ENCODE peak calls at places on chromosomes 13 and 19, in seven cellular contexts. One of them, this sample, is unnamed.
A peak's percentile ranks its signal among the peaks of the same experiment; 100 is the strongest.

GRCh38 chr19:6739884-6740588 is 556 bp downstream of the TRIP10 start:
- DNase-seq in dorsolateral prefrontal cortex: no peak
- DNase-seq in endodermal cell: peak; percentile 80
- DNase-seq in spleen: peak; percentile 82
- DNase-seq in PC-9: no peak
- DNase-seq in neural crest cell: peak; percentile 27
- DNase-seq in transverse colon: peak; percentile 54
- DNase-seq in this sample: peak; percentile 48

GRCh38 chr19:38924383-38924782 is 6.2 kb downstream of the SARS2 start:
- DNase-seq in dorsolateral prefrontal cortex: no peak
- DNase-seq in spleen: peak; percentile 62
- DNase-seq in neural crest cell: no peak
- DNase-seq in PC-9: no peak
- DNase-seq in endodermal cell: peak; percentile 21
- DNase-seq in transverse colon: no peak
- DNase-seq in this sample: no peak

GRCh38 chr13:103539265-103539664 is 473.0 kb upstream of the SLC10A2 start:
- DNase-seq in PC-9: no peak
- DNase-seq in neural crest cell: peak; percentile 9
- DNase-seq in dorsolateral prefrontal cortex: no peak
- DNase-seq in endodermal cell: peak; percentile 81
- DNase-seq in transverse colon: no peak
- DNase-seq in spleen: no peak
- DNase-seq in this sample: peak; percentile 56

GRCh38 chr13:89383891-89384290 is 1712.7 kb downstream of the SLITRK5 start:
- DNase-seq in transverse colon: no peak
- DNase-seq in neural crest cell: no peak
- DNase-seq in spleen: no peak
- DNase-seq in endodermal cell: no peak
- DNase-seq in PC-9: no peak
- DNase-seq in dorsolateral prefrontal cortex: no peak
- DNase-seq in this sample: no peak

GRCh38 chr13:99185606-99186005 is 15.0 kb upstream of the UBAC2 start:
- DNase-seq in endodermal cell: no peak
- DNase-seq in spleen: no peak
- DNase-seq in PC-9: no peak
- DNase-seq in transverse colon: no peak
- DNase-seq in dorsolateral prefrontal cortex: no peak
- DNase-seq in neural crest cell: no peak
- DNase-seq in this sample: no peak

GRCh38 chr19:33350538-33351309 is 22.8 kb upstream of the CEBPG start:
- DNase-seq in dorsolateral prefrontal cortex: no peak
- DNase-seq in neural crest cell: no peak
- DNase-seq in spleen: no peak
- DNase-seq in PC-9: no peak
- DNase-seq in transverse colon: no peak
- DNase-seq in endodermal cell: no peak
- DNase-seq in this sample: no peak

GRCh38 chr13:52925775-52926285 is 77.4 kb upstream of the PCDH8 start:
- DNase-seq in transverse colon: no peak
- DNase-seq in endodermal cell: no peak
- DNase-seq in neural crest cell: no peak
- DNase-seq in dorsolateral prefrontal cortex: no peak
- DNase-seq in spleen: no peak
- DNase-seq in PC-9: no peak
- DNase-seq in this sample: no peak

GRCh38 chr19:39031368-39032163 is 783 bp downstream of the FBXO27 start:
- DNase-seq in neural crest cell: peak; percentile 64
- DNase-seq in spleen: peak; percentile 86
- DNase-seq in transverse colon: peak; percentile 90
- DNase-seq in endodermal cell: peak; percentile 100
- DNase-seq in dorsolateral prefrontal cortex: peak; percentile 49
- DNase-seq in PC-9: peak; percentile 94
- DNase-seq in this sample: peak; percentile 97

GRCh38 chr19:41771410-41771809 is 16.1 kb downstream of the CEACAM6 start:
- DNase-seq in dorsolateral prefrontal cortex: no peak
- DNase-seq in spleen: no peak
- DNase-seq in transverse colon: no peak
- DNase-seq in neural crest cell: no peak
- DNase-seq in PC-9: no peak
- DNase-seq in endodermal cell: no peak
- DNase-seq in this sample: no peak

GRCh38 chr19:13799669-13800068 is 4.4 kb downstream of the ZSWIM4 start:
- DNase-seq in neural crest cell: no peak
- DNase-seq in transverse colon: no peak
- DNase-seq in endodermal cell: no peak
- DNase-seq in dorsolateral prefrontal cortex: no peak
- DNase-seq in spleen: peak; percentile 74
- DNase-seq in PC-9: no peak
- DNase-seq in this sample: no peak

GRCh38 chr19:3184847-3185481 is 766 bp upstream of the NCLN start:
- DNase-seq in spleen: peak; percentile 89
- DNase-seq in PC-9: peak; percentile 36
- DNase-seq in transverse colon: peak; percentile 73
- DNase-seq in dorsolateral prefrontal cortex: peak; percentile 68
- DNase-seq in neural crest cell: no peak
- DNase-seq in endodermal cell: no peak
- DNase-seq in this sample: peak; percentile 65

GRCh38 chr13:78137404-78138142 is 218.9 kb upstream of the EDNRB start:
- DNase-seq in spleen: no peak
- DNase-seq in transverse colon: no peak
- DNase-seq in neural crest cell: peak; percentile 35
- DNase-seq in endodermal cell: peak; percentile 81
- DNase-seq in dorsolateral prefrontal cortex: no peak
- DNase-seq in PC-9: no peak
- DNase-seq in this sample: peak; percentile 41

GRCh38 chr19:55005684-55006488 is 32.2 kb downstream of the GP6 start:
- DNase-seq in spleen: no peak
- DNase-seq in neural crest cell: peak; percentile 14
- DNase-seq in endodermal cell: peak; percentile 88
- DNase-seq in PC-9: peak; percentile 87
- DNase-seq in dorsolateral prefrontal cortex: no peak
- DNase-seq in transverse colon: no peak
- DNase-seq in this sample: peak; percentile 8

GRCh38 chr13:106595623-106596022 is 27.7 kb upstream of the ARGLU1 start:
- DNase-seq in endodermal cell: no peak
- DNase-seq in transverse colon: no peak
- DNase-seq in dorsolateral prefrontal cortex: no peak
- DNase-seq in neural crest cell: no peak
- DNase-seq in spleen: no peak
- DNase-seq in PC-9: no peak
- DNase-seq in this sample: no peak

GRCh38 chr13:114145256-114145655 is 12.8 kb upstream of the RASA3 start:
- DNase-seq in PC-9: no peak
- DNase-seq in neural crest cell: no peak
- DNase-seq in dorsolateral prefrontal cortex: no peak
- DNase-seq in spleen: no peak
- DNase-seq in endodermal cell: no peak
- DNase-seq in transverse colon: peak; percentile 6
- DNase-seq in this sample: no peak

GRCh38 chr13:108859202-108860012 is 230.0 kb downstream of the MYO16 start:
- DNase-seq in spleen: no peak
- DNase-seq in neural crest cell: no peak
- DNase-seq in endodermal cell: no peak
- DNase-seq in dorsolateral prefrontal cortex: no peak
- DNase-seq in PC-9: no peak
- DNase-seq in transverse colon: no peak
- DNase-seq in this sample: no peak

GRCh38 chr13:111346281-111346680 is 25.8 kb downstream of the TEX29 start:
- DNase-seq in spleen: no peak
- DNase-seq in endodermal cell: no peak
- DNase-seq in PC-9: no peak
- DNase-seq in neural crest cell: no peak
- DNase-seq in transverse colon: no peak
- DNase-seq in dorsolateral prefrontal cortex: no peak
- DNase-seq in this sample: no peak

GRCh38 chr13:111343186-111343805 is 22.9 kb downstream of the TEX29 start:
- DNase-seq in spleen: no peak
- DNase-seq in transverse colon: no peak
- DNase-seq in neural crest cell: no peak
- DNase-seq in dorsolateral prefrontal cortex: no peak
- DNase-seq in endodermal cell: no peak
- DNase-seq in PC-9: no peak
- DNase-seq in this sample: no peak

GRCh38 chr13:111345682-111346081 is 25.2 kb downstream of the TEX29 start:
- DNase-seq in neural crest cell: no peak
- DNase-seq in transverse colon: no peak
- DNase-seq in spleen: no peak
- DNase-seq in PC-9: no peak
- DNase-seq in endodermal cell: no peak
- DNase-seq in dorsolateral prefrontal cortex: no peak
- DNase-seq in this sample: no peak

GRCh38 chr13:111342716-111343115 is 22.3 kb downstream of the TEX29 start:
- DNase-seq in dorsolateral prefrontal cortex: no peak
- DNase-seq in PC-9: no peak
- DNase-seq in neural crest cell: no peak
- DNase-seq in endodermal cell: peak; percentile 29
- DNase-seq in spleen: no peak
- DNase-seq in transverse colon: no peak
- DNase-seq in this sample: no peak

GRCh38 chr13:111344471-111345191 is 24.2 kb downstream of the TEX29 start:
- DNase-seq in transverse colon: no peak
- DNase-seq in dorsolateral prefrontal cortex: no peak
- DNase-seq in endodermal cell: peak; percentile 95
- DNase-seq in neural crest cell: peak; percentile 29
- DNase-seq in spleen: no peak
- DNase-seq in PC-9: no peak
- DNase-seq in this sample: peak; percentile 65
- TF ChIP-seq CTCF in transverse colon: no peak
- TF ChIP-seq CTCF in dorsolateral prefrontal cortex: peak; percentile 16
- TF ChIP-seq CTCF in endodermal cell: peak; percentile 85
- TF ChIP-seq CTCF in neural crest cell: no peak
- TF ChIP-seq CTCF in spleen: no peak
- TF ChIP-seq CTCF in PC-9: peak; percentile 46
- TF ChIP-seq CTCF in this sample: peak; percentile 64

GRCh38 chr13:100527644-100528043 is 60.9 kb downstream of the GGACT start:
- DNase-seq in neural crest cell: no peak
- DNase-seq in endodermal cell: peak; percentile 27
- DNase-seq in spleen: no peak
- DNase-seq in dorsolateral prefrontal cortex: no peak
- DNase-seq in PC-9: no peak
- DNase-seq in transverse colon: no peak
- DNase-seq in this sample: no peak

GRCh38 chr13:100523437-100523836 is 65.2 kb downstream of the GGACT start:
- DNase-seq in endodermal cell: peak; percentile 28
- DNase-seq in dorsolateral prefrontal cortex: no peak
- DNase-seq in neural crest cell: no peak
- DNase-seq in spleen: no peak
- DNase-seq in transverse colon: no peak
- DNase-seq in PC-9: no peak
- DNase-seq in this sample: no peak

GRCh38 chr13:100526299-100527030 is 62.1 kb downstream of the GGACT start:
- DNase-seq in transverse colon: no peak
- DNase-seq in PC-9: no peak
- DNase-seq in dorsolateral prefrontal cortex: no peak
- DNase-seq in neural crest cell: no peak
- DNase-seq in spleen: no peak
- DNase-seq in endodermal cell: peak; percentile 55
- DNase-seq in this sample: peak; percentile 30

GRCh38 chr13:100523994-100524393 is 64.6 kb downstream of the GGACT start:
- DNase-seq in transverse colon: no peak
- DNase-seq in PC-9: no peak
- DNase-seq in neural crest cell: no peak
- DNase-seq in spleen: no peak
- DNase-seq in dorsolateral prefrontal cortex: no peak
- DNase-seq in endodermal cell: peak; percentile 42
- DNase-seq in this sample: no peak

DNA sequence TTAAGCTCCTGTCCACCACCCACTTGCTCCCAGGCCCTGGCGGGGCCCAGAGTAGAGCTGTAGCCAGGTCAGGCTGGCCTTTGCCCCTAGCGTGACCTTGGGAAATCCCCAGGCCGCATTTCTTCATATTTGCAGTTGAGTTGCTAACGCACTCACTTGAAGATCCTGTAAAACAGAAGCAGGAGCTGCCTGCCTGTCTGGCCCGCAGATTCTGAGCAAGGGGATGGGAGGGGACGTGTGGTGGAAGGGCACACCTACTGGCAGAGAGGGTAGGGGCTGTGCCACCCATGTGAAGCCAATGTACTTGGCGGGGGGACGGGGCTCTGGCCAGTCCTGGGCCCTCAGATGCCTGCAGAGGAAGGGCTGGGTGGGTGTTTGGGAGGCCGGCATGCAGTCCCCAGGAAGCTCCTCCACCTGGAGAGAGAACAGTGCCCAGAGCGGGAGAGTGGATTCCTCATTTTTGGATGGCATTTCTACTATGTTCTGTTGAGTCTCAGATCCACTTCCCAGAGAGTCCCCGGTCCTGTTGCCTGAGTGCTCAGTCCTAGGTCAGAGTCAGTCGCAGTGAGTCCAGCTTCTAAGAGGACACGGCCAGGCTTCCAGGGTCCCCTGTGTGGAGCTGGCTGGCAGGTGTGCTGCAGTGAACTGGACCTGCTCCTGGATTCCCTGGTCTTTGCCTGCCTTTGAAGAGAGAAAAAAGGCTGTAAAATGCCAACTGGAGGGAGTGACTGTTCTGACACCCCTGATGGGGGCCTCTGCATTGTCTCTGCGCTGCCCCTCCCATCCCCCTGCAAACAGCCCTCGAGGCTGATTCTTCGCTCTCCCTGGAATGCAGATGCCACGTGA is 62.9 kb downstream of the GGACT start:
- DNase-seq in dorsolateral prefrontal cortex: no peak
- DNase-seq in neural crest cell: no peak
- DNase-seq in PC-9: no peak
- DNase-seq in endodermal cell: peak; percentile 51
- DNase-seq in spleen: no peak
- DNase-seq in transverse colon: no peak
- DNase-seq in this sample: peak; percentile 38
- TF ChIP-seq CTCF in dorsolateral prefrontal cortex: no peak
- TF ChIP-seq CTCF in neural crest cell: no peak
- TF ChIP-seq CTCF in PC-9: no peak
- TF ChIP-seq CTCF in endodermal cell: no peak
- TF ChIP-seq CTCF in spleen: no peak
- TF ChIP-seq CTCF in transverse colon: no peak
- TF ChIP-seq CTCF in this sample: no peak

DNA sequence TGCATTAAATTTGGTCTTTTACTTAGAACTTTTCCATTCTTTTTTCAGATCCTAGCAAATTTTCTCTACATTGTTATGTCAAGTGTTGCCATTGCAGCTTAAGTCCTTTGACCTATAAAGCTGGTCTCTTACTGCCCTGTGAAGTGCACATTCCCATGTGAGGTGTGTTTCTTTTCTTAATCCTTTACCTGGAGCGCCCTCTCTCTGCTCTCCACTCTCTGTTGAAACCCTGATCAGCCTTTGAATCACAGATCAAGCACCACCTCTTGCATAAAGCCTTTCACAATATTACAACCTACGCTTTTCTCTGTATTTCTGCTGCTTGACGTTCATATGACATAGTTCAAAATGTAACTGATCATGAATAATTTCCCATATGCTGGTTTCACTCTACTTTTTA is 84.8 kb downstream of the PCDH17 start:
- DNase-seq in endodermal cell: peak; percentile 72
- DNase-seq in neural crest cell: no peak
- DNase-seq in dorsolateral prefrontal cortex: no peak
- DNase-seq in spleen: no peak
- DNase-seq in transverse colon: no peak
- DNase-seq in PC-9: no peak
- DNase-seq in this sample: no peak
- TF ChIP-seq CTCF in endodermal cell: peak; percentile 74
- TF ChIP-seq CTCF in neural crest cell: no peak
- TF ChIP-seq CTCF in dorsolateral prefrontal cortex: peak; percentile 7
- TF ChIP-seq CTCF in spleen: no peak
- TF ChIP-seq CTCF in transverse colon: no peak
- TF ChIP-seq CTCF in PC-9: no peak
- TF ChIP-seq CTCF in this sample: no peak

GRCh38 chr19:51372021-51372648 is 319 bp downstream of the NKG7 start:
- DNase-seq in endodermal cell: no peak
- DNase-seq in dorsolateral prefrontal cortex: no peak
- DNase-seq in transverse colon: no peak
- DNase-seq in neural crest cell: no peak
- DNase-seq in PC-9: no peak
- DNase-seq in spleen: peak; percentile 81
- DNase-seq in this sample: no peak
- TF ChIP-seq CTCF in endodermal cell: no peak
- TF ChIP-seq CTCF in dorsolateral prefrontal cortex: no peak
- TF ChIP-seq CTCF in transverse colon: no peak
- TF ChIP-seq CTCF in neural crest cell: no peak
- TF ChIP-seq CTCF in PC-9: no peak
- TF ChIP-seq CTCF in spleen: no peak
- TF ChIP-seq CTCF in this sample: no peak